ENCODE peak calls at places on chromosome 9, in five cellular contexts. F, K, P, B and G are unnamed samples.

GRCh38 chr9:69865986-69866385 is 45.4 kb downstream of the CFAP95 start:
- DNase-seq in K (no peak), F (no peak), P (no peak), B (no peak), G (no peak)

GRCh38 chr9:23683476-23684095 is 142.5 kb downstream of the ELAVL2 start:
- DNase-seq in B (no peak), F (no peak), P (no peak), K (no peak), G (no peak)

GRCh38 chr9:68999393-69000105 is 14.4 kb downstream of the PRKACG start:
- DNase-seq in K (peak; percentile 88), B (peak; percentile 69), F (no peak), P (peak; percentile 82), G (peak; percentile 75)

GRCh38 chr9:32177389-32177788 is 207.1 kb upstream of the ACO1 start:
- DNase-seq in B (no peak), F (no peak), K (no peak), P (no peak), G (no peak)

GRCh38 chr9:133473743-133474142 is 5.2 kb downstream of the SLC2A6 start:
- DNase-seq in P (no peak), F (no peak), K (no peak), B (no peak), G (no peak)

GRCh38 chr9:21746550-21746949 is 55.9 kb upstream of the MTAP start:
- DNase-seq in F (no peak), B (no peak), P (no peak), K (no peak), G (no peak)

GRCh38 chr9:134422301-134422700 is 96.0 kb downstream of the RXRA start:
- DNase-seq in B (no peak), K (no peak), F (no peak), P (peak; percentile 85), G (peak; percentile 37)

GRCh38 chr9:110650261-110650660 is 18.3 kb upstream of the MUSK start:
- DNase-seq in P (no peak), F (no peak), B (no peak), K (peak; percentile 45), G (peak; percentile 62)

GRCh38 chr9:27518006-27518405 is 6.1 kb upstream of the IFNK start:
- DNase-seq in F (no peak), K (no peak), P (no peak), B (no peak), G (no peak)

GRCh38 chr9:127174386-127175318 is 52.2 kb upstream of the ANGPTL2 start:
- DNase-seq in F (no peak), P (no peak), B (no peak), K (no peak), G (no peak)

GRCh38 chr9:114696814-114697544 is 15.0 kb upstream of the TEX48 start:
- DNase-seq in B (no peak), F (no peak), P (no peak), K (peak; percentile 34), G (no peak)

GRCh38 chr9:110623462-110624025 is 44.0 kb upstream of the SVEP1 start:
- DNase-seq in B (peak; percentile 1), K (peak; percentile 79), P (peak; percentile 60), F (no peak), G (peak; percentile 78)

GRCh38 chr9:92642599-92642998 is 27.3 kb downstream of the IPPK start:
- DNase-seq in F (no peak), P (no peak), K (no peak), B (no peak), G (no peak)

GRCh38 chr9:95225016-95225745 is 92.3 kb downstream of the FANCC start:
- DNase-seq in F (no peak), K (no peak), P (no peak), B (no peak), G (peak; percentile 75)

GRCh38 chr9:109286571-109286977 is 34.3 kb downstream of the EPB41L4B start:
- DNase-seq in P (no peak), K (peak; percentile 66), F (no peak), B (no peak), G (no peak)

GRCh38 chr9:76534031-76534430 is 75.0 kb downstream of the GCNT1 start:
- DNase-seq in B (no peak), F (no peak), P (no peak), K (peak; percentile 54), G (peak; percentile 57)

GRCh38 chr9:123033352-123033751 is at the start of gene GPR21:
- DNase-seq in K (peak; percentile 29), B (no peak), P (no peak), F (no peak), G (no peak)

GRCh38 chr9:137428841-137429545 is 5.8 kb downstream of the NOXA1 start:
- DNase-seq in P (no peak), B (no peak), K (no peak), F (no peak), G (no peak)

GRCh38 chr9:114183006-114183405 is 27.7 kb downstream of the COL27A1 start:
- DNase-seq in B (no peak), P (no peak), K (no peak), F (no peak), G (no peak)

DNA sequence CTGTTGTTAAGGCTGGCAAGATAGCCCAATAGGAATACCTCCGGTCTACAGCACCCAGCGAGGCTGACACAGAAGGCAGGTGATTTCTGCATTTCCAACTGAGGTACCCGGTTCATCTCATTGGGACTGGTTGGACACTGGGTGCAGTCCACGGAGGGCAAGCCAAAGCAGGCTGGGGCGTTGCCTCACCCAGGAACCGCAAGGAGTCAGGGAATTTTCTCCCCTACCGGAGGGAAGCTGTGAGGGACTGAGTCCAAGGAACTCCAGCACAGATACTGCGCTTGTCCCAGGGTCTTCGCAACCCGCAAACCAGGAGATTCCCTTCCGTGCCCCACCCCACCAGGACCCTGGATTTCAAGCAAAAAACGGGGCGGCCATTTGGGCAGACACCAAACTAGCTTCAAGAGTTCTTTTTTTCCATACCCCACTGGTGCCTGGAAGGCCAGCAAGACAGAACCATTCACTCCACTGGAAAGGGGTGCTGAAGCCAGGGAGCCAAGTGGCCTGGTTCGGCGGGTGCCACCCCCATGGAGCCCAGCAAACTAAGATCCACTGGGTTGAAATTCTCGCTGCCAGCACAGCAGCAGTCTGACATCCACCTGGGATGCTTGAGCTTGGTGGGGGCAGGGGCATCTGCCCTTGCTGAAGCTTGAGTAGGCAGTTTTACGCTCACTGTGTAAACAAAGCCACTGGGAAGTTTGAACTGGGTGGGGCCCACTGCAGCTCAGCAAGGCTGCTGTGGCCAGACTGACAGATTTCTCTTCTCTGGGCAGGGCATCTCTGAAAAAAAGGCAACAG is 647.2 kb downstream of the BNC2 start:
- DNase-seq in P (no peak), F (no peak), K (no peak), B (no peak), G (no peak)
- H3K4me3 ChIP-seq in P (no peak overlapping the region), F (no peak overlapping the region), K (no peak overlapping the region), B (no peak overlapping the region), G (no peak overlapping the region)

DNA sequence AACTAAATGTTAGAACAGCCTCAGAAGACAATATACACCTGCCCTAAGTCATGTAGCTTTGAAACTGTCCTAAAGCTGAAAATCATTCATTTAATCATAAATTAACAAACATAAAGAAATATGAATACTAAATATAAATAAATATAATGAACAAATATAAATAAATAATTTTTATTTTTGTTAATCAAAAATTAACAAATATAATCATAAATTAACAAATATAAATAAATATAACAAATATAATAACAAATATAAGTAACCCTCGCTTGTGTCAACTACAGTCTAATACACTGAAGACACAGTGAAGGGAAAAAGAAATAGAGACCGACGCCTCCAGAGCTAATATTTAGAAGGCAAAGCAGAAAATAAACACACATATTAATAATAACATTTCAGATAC is 527.3 kb downstream of the CYLC2 start:
- DNase-seq in K (no peak), F (no peak), P (no peak), B (no peak), G (no peak)
- H3K4me3 ChIP-seq in K (no peak overlapping the region), F (no peak overlapping the region), P (no peak overlapping the region), B (no peak overlapping the region), G (no peak overlapping the region)

GRCh38 chr9:83218411-83219090 is 155.6 kb upstream of the RASEF start:
- DNase-seq in B (no peak), F (no peak), K (no peak), P (no peak), G (no peak)

GRCh38 chr9:83219154-83219923 is 156.4 kb upstream of the RASEF start:
- DNase-seq in B (no peak), P (peak; percentile 88), K (peak; percentile 91), F (no peak), G (peak; percentile 75)

GRCh38 chr9:83220737-83221136 is 157.8 kb upstream of the RASEF start:
- DNase-seq in F (no peak), K (peak; percentile 90), B (no peak), P (peak; percentile 35), G (peak; percentile 7)

GRCh38 chr9:83219924-83220438 is 157.0 kb upstream of the RASEF start:
- DNase-seq in F (no peak), P (no peak), B (no peak), K (no peak), G (no peak)
- H3K4me3 ChIP-seq in F (peak overlapping the region; percentile 59), P (no peak overlapping the region), B (no peak overlapping the region), K (peak overlapping the region; percentile 70), G (peak overlapping the region; percentile 70)

DNA sequence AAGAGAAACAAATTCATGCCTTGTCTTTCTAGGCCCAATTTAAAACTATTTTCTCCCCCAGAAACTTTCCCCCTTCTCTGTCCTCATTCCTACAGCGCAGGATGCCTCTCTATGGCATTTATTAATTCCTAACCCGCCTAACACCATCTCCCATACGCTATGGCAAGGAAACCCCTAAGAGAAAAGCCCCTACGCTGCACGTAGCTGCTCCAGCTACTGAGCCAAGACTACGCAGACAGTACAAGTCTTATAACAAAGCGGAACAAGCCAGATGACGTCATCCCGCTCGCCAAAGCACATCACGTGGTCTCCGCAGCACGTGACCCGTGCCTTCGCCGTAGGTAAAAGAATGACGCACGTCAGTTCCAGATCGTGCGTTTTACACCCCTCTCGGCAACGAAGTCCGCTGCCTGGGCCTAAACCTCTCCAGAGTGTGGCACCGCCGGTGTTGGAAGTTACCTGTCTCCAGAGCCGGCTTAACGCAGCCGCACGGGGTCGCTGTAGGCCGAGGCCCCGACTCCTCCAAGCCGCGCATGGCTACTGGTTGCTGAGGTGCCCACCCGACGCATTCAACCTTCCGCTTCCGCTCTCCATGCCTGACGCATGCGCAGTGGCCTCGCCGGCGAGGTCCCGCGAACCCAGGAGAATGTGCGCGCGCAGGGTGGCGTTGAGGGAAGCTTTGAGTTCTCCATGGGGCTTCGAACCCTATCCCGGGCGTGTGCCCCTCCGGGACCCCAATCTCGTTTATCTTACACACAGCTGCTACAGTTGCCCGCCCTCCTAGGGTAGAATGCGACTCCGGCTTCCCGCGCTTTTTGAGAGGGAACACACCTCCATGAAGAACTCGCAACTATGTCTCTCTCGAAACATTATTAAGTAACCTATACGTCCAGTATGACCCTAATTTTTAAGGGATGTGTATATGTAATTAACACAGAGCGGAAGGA is at the start of gene TRMO:
- DNase-seq in K (peak; percentile 99), P (peak; percentile 99), F (peak; percentile 100), B (peak; percentile 98), G (peak; percentile 99)
- H3K4me3 ChIP-seq in K (peak within 1 kb of the TSS; percentile 71), P (peak within 1 kb of the TSS; percentile 45), F (peak within 1 kb of the TSS; percentile 81), B (peak within 1 kb of the TSS; percentile 92), G (peak within 1 kb of the TSS; percentile 79)